ENCODE peak calls at places on chromosomes 13 and 19, in ten cellular contexts. One of them, this sample, is unnamed.

GRCh38 chr19:2291185-2291751 is 9.3 kb upstream of the PEAK3 start:
- DNase-seq in stimulated activated CD4-positive, alpha-beta T cell treated with anti-CD3 and anti-CD28 coated beads, Interleukin-2, amount 100 ng/mL, for 24 hours: no peak
- DNase-seq in epithelial cell of proximal tubule: no peak
- DNase-seq in ELR: peak
- DNase-seq in heart left ventricle: no peak
- DNase-seq in PC-9: no peak
- DNase-seq in globus pallidus: no peak
- DNase-seq in T-helper 1 cell: no peak
- DNase-seq in Right ventricle myocardium superior: no peak
- DNase-seq in dorsolateral prefrontal cortex: no peak
- DNase-seq in this sample: no peak

GRCh38 chr19:15584541-15585115 is 30.4 kb upstream of the CYP4F8 start:
- DNase-seq in T-helper 1 cell: peak
- DNase-seq in ELR: peak
- DNase-seq in heart left ventricle: peak
- DNase-seq in epithelial cell of proximal tubule: no peak
- DNase-seq in PC-9: peak
- DNase-seq in dorsolateral prefrontal cortex: peak
- DNase-seq in globus pallidus: peak
- DNase-seq in stimulated activated CD4-positive, alpha-beta T cell treated with anti-CD3 and anti-CD28 coated beads, Interleukin-2, amount 100 ng/mL, for 24 hours: peak
- DNase-seq in Right ventricle myocardium superior: peak
- DNase-seq in this sample: peak

GRCh38 chr13:49667773-49668172 is 23.5 kb downstream of the EBPL start:
- DNase-seq in epithelial cell of proximal tubule: no peak
- DNase-seq in PC-9: no peak
- DNase-seq in ELR: peak
- DNase-seq in globus pallidus: no peak
- DNase-seq in stimulated activated CD4-positive, alpha-beta T cell treated with anti-CD3 and anti-CD28 coated beads, Interleukin-2, amount 100 ng/mL, for 24 hours: no peak
- DNase-seq in T-helper 1 cell: no peak
- DNase-seq in Right ventricle myocardium superior: no peak
- DNase-seq in dorsolateral prefrontal cortex: no peak
- DNase-seq in heart left ventricle: no peak
- DNase-seq in this sample: no peak

GRCh38 chr13:104318121-104318520 is 1251.9 kb upstream of the SLC10A2 start:
- DNase-seq in globus pallidus: peak
- DNase-seq in Right ventricle myocardium superior: no peak
- DNase-seq in T-helper 1 cell: no peak
- DNase-seq in stimulated activated CD4-positive, alpha-beta T cell treated with anti-CD3 and anti-CD28 coated beads, Interleukin-2, amount 100 ng/mL, for 24 hours: no peak
- DNase-seq in PC-9: no peak
- DNase-seq in epithelial cell of proximal tubule: no peak
- DNase-seq in heart left ventricle: no peak
- DNase-seq in ELR: peak
- DNase-seq in dorsolateral prefrontal cortex: no peak
- DNase-seq in this sample: no peak

GRCh38 chr19:41709951-41710645 is 1.7 kb downstream of the CEACAM5 start:
- DNase-seq in PC-9: no peak
- DNase-seq in stimulated activated CD4-positive, alpha-beta T cell treated with anti-CD3 and anti-CD28 coated beads, Interleukin-2, amount 100 ng/mL, for 24 hours: no peak
- DNase-seq in Right ventricle myocardium superior: no peak
- DNase-seq in T-helper 1 cell: no peak
- DNase-seq in ELR: no peak
- DNase-seq in heart left ventricle: no peak
- DNase-seq in globus pallidus: no peak
- DNase-seq in dorsolateral prefrontal cortex: no peak
- DNase-seq in epithelial cell of proximal tubule: no peak
- DNase-seq in this sample: no peak

GRCh38 chr13:92575782-92576181 is 650.8 kb upstream of the GPC6 start:
- DNase-seq in PC-9: no peak
- DNase-seq in stimulated activated CD4-positive, alpha-beta T cell treated with anti-CD3 and anti-CD28 coated beads, Interleukin-2, amount 100 ng/mL, for 24 hours: no peak
- DNase-seq in heart left ventricle: no peak
- DNase-seq in ELR: no peak
- DNase-seq in epithelial cell of proximal tubule: no peak
- DNase-seq in dorsolateral prefrontal cortex: no peak
- DNase-seq in globus pallidus: no peak
- DNase-seq in Right ventricle myocardium superior: no peak
- DNase-seq in T-helper 1 cell: no peak
- DNase-seq in this sample: no peak

GRCh38 chr13:32733685-32734084 is 147.4 kb downstream of the PDS5B start:
- DNase-seq in T-helper 1 cell: no peak
- DNase-seq in ELR: no peak
- DNase-seq in PC-9: no peak
- DNase-seq in heart left ventricle: no peak
- DNase-seq in stimulated activated CD4-positive, alpha-beta T cell treated with anti-CD3 and anti-CD28 coated beads, Interleukin-2, amount 100 ng/mL, for 24 hours: no peak
- DNase-seq in globus pallidus: no peak
- DNase-seq in epithelial cell of proximal tubule: no peak
- DNase-seq in dorsolateral prefrontal cortex: no peak
- DNase-seq in Right ventricle myocardium superior: no peak
- DNase-seq in this sample: no peak

GRCh38 chr13:62046512-62046911 is 630.9 kb upstream of the PCDH20 start:
- DNase-seq in stimulated activated CD4-positive, alpha-beta T cell treated with anti-CD3 and anti-CD28 coated beads, Interleukin-2, amount 100 ng/mL, for 24 hours: no peak
- DNase-seq in T-helper 1 cell: peak
- DNase-seq in globus pallidus: no peak
- DNase-seq in dorsolateral prefrontal cortex: no peak
- DNase-seq in Right ventricle myocardium superior: no peak
- DNase-seq in PC-9: no peak
- DNase-seq in epithelial cell of proximal tubule: no peak
- DNase-seq in heart left ventricle: no peak
- DNase-seq in ELR: no peak
- DNase-seq in this sample: no peak

GRCh38 chr13:72469932-72470331 is 257.5 kb downstream of the MZT1 start:
- DNase-seq in ELR: no peak
- DNase-seq in T-helper 1 cell: no peak
- DNase-seq in globus pallidus: no peak
- DNase-seq in stimulated activated CD4-positive, alpha-beta T cell treated with anti-CD3 and anti-CD28 coated beads, Interleukin-2, amount 100 ng/mL, for 24 hours: no peak
- DNase-seq in epithelial cell of proximal tubule: no peak
- DNase-seq in PC-9: no peak
- DNase-seq in heart left ventricle: no peak
- DNase-seq in dorsolateral prefrontal cortex: no peak
- DNase-seq in Right ventricle myocardium superior: no peak
- DNase-seq in this sample: no peak

GRCh38 chr19:3483226-3483628 is at the start of gene SMIM44:
- DNase-seq in globus pallidus: no peak
- DNase-seq in PC-9: no peak
- DNase-seq in dorsolateral prefrontal cortex: no peak
- DNase-seq in epithelial cell of proximal tubule: no peak
- DNase-seq in stimulated activated CD4-positive, alpha-beta T cell treated with anti-CD3 and anti-CD28 coated beads, Interleukin-2, amount 100 ng/mL, for 24 hours: no peak
- DNase-seq in Right ventricle myocardium superior: no peak
- DNase-seq in T-helper 1 cell: no peak
- DNase-seq in heart left ventricle: no peak
- DNase-seq in ELR: no peak
- DNase-seq in this sample: no peak

GRCh38 chr13:111895896-111896821 is 170.8 kb upstream of the SOX1 start:
- DNase-seq in globus pallidus: no peak
- DNase-seq in epithelial cell of proximal tubule: no peak
- DNase-seq in dorsolateral prefrontal cortex: no peak
- DNase-seq in PC-9: no peak
- DNase-seq in ELR: no peak
- DNase-seq in T-helper 1 cell: no peak
- DNase-seq in Right ventricle myocardium superior: no peak
- DNase-seq in heart left ventricle: no peak
- DNase-seq in stimulated activated CD4-positive, alpha-beta T cell treated with anti-CD3 and anti-CD28 coated beads, Interleukin-2, amount 100 ng/mL, for 24 hours: no peak
- DNase-seq in this sample: no peak

GRCh38 chr13:100214886-100215285 is 126.0 kb downstream of the PCCA start:
- DNase-seq in T-helper 1 cell: no peak
- DNase-seq in dorsolateral prefrontal cortex: no peak
- DNase-seq in ELR: peak
- DNase-seq in stimulated activated CD4-positive, alpha-beta T cell treated with anti-CD3 and anti-CD28 coated beads, Interleukin-2, amount 100 ng/mL, for 24 hours: no peak
- DNase-seq in Right ventricle myocardium superior: no peak
- DNase-seq in epithelial cell of proximal tubule: no peak
- DNase-seq in heart left ventricle: no peak
- DNase-seq in PC-9: no peak
- DNase-seq in globus pallidus: no peak
- DNase-seq in this sample: no peak

GRCh38 chr19:47006496-47006895 is 13.1 kb upstream of the NPAS1 start:
- DNase-seq in stimulated activated CD4-positive, alpha-beta T cell treated with anti-CD3 and anti-CD28 coated beads, Interleukin-2, amount 100 ng/mL, for 24 hours: no peak
- DNase-seq in heart left ventricle: no peak
- DNase-seq in PC-9: no peak
- DNase-seq in globus pallidus: no peak
- DNase-seq in Right ventricle myocardium superior: no peak
- DNase-seq in epithelial cell of proximal tubule: no peak
- DNase-seq in dorsolateral prefrontal cortex: no peak
- DNase-seq in T-helper 1 cell: no peak
- DNase-seq in ELR: no peak
- DNase-seq in this sample: no peak

GRCh38 chr13:44879452-44880058 is 109.7 kb downstream of the NUFIP1 start:
- DNase-seq in globus pallidus: no peak
- DNase-seq in epithelial cell of proximal tubule: no peak
- DNase-seq in PC-9: peak
- DNase-seq in Right ventricle myocardium superior: no peak
- DNase-seq in T-helper 1 cell: no peak
- DNase-seq in stimulated activated CD4-positive, alpha-beta T cell treated with anti-CD3 and anti-CD28 coated beads, Interleukin-2, amount 100 ng/mL, for 24 hours: no peak
- DNase-seq in ELR: peak
- DNase-seq in dorsolateral prefrontal cortex: no peak
- DNase-seq in heart left ventricle: no peak
- DNase-seq in this sample: no peak

GRCh38 chr13:110416131-110416584 is 109.1 kb downstream of the COL4A2 start:
- DNase-seq in stimulated activated CD4-positive, alpha-beta T cell treated with anti-CD3 and anti-CD28 coated beads, Interleukin-2, amount 100 ng/mL, for 24 hours: no peak
- DNase-seq in epithelial cell of proximal tubule: no peak
- DNase-seq in T-helper 1 cell: no peak
- DNase-seq in ELR: no peak
- DNase-seq in PC-9: no peak
- DNase-seq in heart left ventricle: no peak
- DNase-seq in globus pallidus: no peak
- DNase-seq in dorsolateral prefrontal cortex: no peak
- DNase-seq in Right ventricle myocardium superior: no peak
- DNase-seq in this sample: no peak

GRCh38 chr19:17121736-17122293 is 46.2 kb downstream of the MYO9B start:
- DNase-seq in heart left ventricle: no peak
- DNase-seq in ELR: no peak
- DNase-seq in dorsolateral prefrontal cortex: no peak
- DNase-seq in Right ventricle myocardium superior: no peak
- DNase-seq in epithelial cell of proximal tubule: no peak
- DNase-seq in globus pallidus: no peak
- DNase-seq in PC-9: no peak
- DNase-seq in T-helper 1 cell: no peak
- DNase-seq in stimulated activated CD4-positive, alpha-beta T cell treated with anti-CD3 and anti-CD28 coated beads, Interleukin-2, amount 100 ng/mL, for 24 hours: no peak
- DNase-seq in this sample: no peak